ENCODE peak calls at places on chromosomes 1 and 21, in six cellular contexts. K is tibial nerve, P is stomach, N is psoas muscle, B is GM12878, T is H9. C is an unnamed sample. For H3K4me1, the result is how much of the 10 kb centered on the place peaks cover.

GRCh38 chr1:203144661-203145060 is 17.1 kb downstream of the ADORA1 start:
- DNase-seq in K (no peak), P (no peak), T (no peak), N (no peak), B (no peak), C (no peak)

GRCh38 chr1:112694363-112694929 is 12.5 kb downstream of the RHOC start:
- DNase-seq in T (no peak), B (no peak), K (no peak), P (no peak), N (no peak), C (no peak)

GRCh38 chr1:109557520-109557919 is 9.1 kb downstream of the GNAI3 start:
- DNase-seq in K (no peak), B (no peak), P (no peak), T (no peak), N (no peak), C (no peak)

GRCh38 chr21:34668803-34669148 is at the start of gene CLIC6:
- DNase-seq in B (no peak), N (peak), K (peak), P (peak), T (peak), C (no peak)

GRCh38 chr1:114075082-114075481 is 78.6 kb downstream of the SYT6 start:
- DNase-seq in K (no peak), P (no peak), B (no peak), N (no peak), T (no peak), C (no peak)

GRCh38 chr1:22609291-22609690 is 27.1 kb upstream of the C1QA start:
- DNase-seq in P (no peak), B (no peak), N (no peak), T (no peak), K (no peak), C (no peak)

GRCh38 chr1:25608488-25609178 is 8.0 kb upstream of the MAN1C1 start:
- DNase-seq in T (peak), B (peak), P (peak), K (peak), N (peak), C (peak)

GRCh38 chr21:17900990-17901385 is 81.8 kb upstream of the C21orf91 start:
- DNase-seq in T (no peak), B (no peak), N (no peak), K (no peak), P (no peak), C (no peak)

GRCh38 chr1:236287757-236288619 is 6.2 kb upstream of the ERO1B start:
- DNase-seq in T (peak), N (no peak), P (no peak), K (no peak), B (no peak), C (no peak)

GRCh38 chr1:218048828-218049227 is 236.3 kb upstream of the RRP15 start:
- DNase-seq in B (no peak), K (no peak), T (no peak), P (no peak), N (no peak), C (no peak)

GRCh38 chr1:180609643-180610555 is 21.9 kb upstream of the XPR1 start:
- DNase-seq in P (no peak), N (no peak), K (peak), B (no peak), T (no peak), C (no peak)

GRCh38 chr1:204317170-204317569 is 42.6 kb downstream of the PLEKHA6 start:
- DNase-seq in B (no peak), T (no peak), N (no peak), P (no peak), K (no peak), C (no peak)

GRCh38 chr1:231724876-231725647 is 98.5 kb downstream of the DISC1 start:
- DNase-seq in B (no peak), P (no peak), K (no peak), T (peak), N (no peak), C (no peak)

GRCh38 chr1:63829349-63830327 is 55.8 kb downstream of the ROR1 start:
- DNase-seq in N (no peak), K (no peak), P (no peak), T (no peak), B (no peak), C (no peak)

GRCh38 chr1:226112626-226113025 is 50.1 kb downstream of the H3-3A start:
- DNase-seq in B (no peak), K (no peak), N (no peak), P (no peak), T (no peak), C (no peak)

GRCh38 chr1:160801836-160802580 is 6.0 kb downstream of the LY9 start:
- DNase-seq in N (no peak), K (no peak), B (no peak), P (no peak), T (no peak), C (no peak)

GRCh38 chr1:221530791-221531190 is 211.1 kb downstream of the DUSP10 start:
- DNase-seq in P (no peak), B (no peak), N (no peak), T (no peak), K (no peak), C (no peak)

GRCh38 chr1:108066808-108067207 is 101.8 kb upstream of the VAV3 start:
- DNase-seq in P (no peak), T (no peak), K (no peak), B (no peak), N (no peak), C (no peak)

GRCh38 chr1:157262422-157262821 is 124.2 kb upstream of the ETV3 start:
- DNase-seq in K (no peak), B (no peak), N (no peak), T (no peak), P (no peak), C (no peak)

GRCh38 chr1:2033165-2033564 is 14.0 kb downstream of the GABRD start:
- DNase-seq in T (no peak), N (no peak), K (no peak), P (no peak), B (no peak), C (no peak)

GRCh38 chr1:85582687-85583354 is 2.3 kb downstream of the CCN1 start:
- DNase-seq in N (no peak), P (no peak), B (no peak), T (no peak), K (no peak), C (no peak)

GRCh38 chr21:45329261-45330074 is 41.8 kb upstream of the POFUT2 start:
- DNase-seq in K (no peak), P (no peak), T (no peak), B (no peak), N (peak), C (no peak)

GRCh38 chr1:170678196-170678595 is 14.3 kb downstream of the PRRX1 start:
- DNase-seq in B (no peak), T (no peak), N (no peak), K (no peak), P (no peak), C (no peak)

GRCh38 chr1:81155131-81155530 is 645.6 kb upstream of the ADGRL2 start:
- DNase-seq in N (no peak), P (no peak), K (no peak), B (no peak), T (no peak), C (no peak)

GRCh38 chr1:220767312-220768126 is 19.2 kb upstream of the MTARC1 start:
- DNase-seq in B (no peak), K (no peak), P (no peak), T (no peak), N (no peak), C (no peak)

GRCh38 chr1:86345053-86345452 is 51.1 kb downstream of the ODF2L start:
- DNase-seq in K (no peak), T (no peak), N (no peak), B (no peak), P (no peak), C (no peak)

GRCh38 chr1:177897601-177898376 is 72.1 kb downstream of the SEC16B start:
- DNase-seq in K (no peak), T (no peak), B (no peak), P (no peak), N (no peak), C (no peak)

GRCh38 chr1:161068306-161069200 is 1.1 kb downstream of the ARHGAP30 start:
- DNase-seq in T (peak), P (peak), B (peak), K (peak), N (peak), C (peak)

GRCh38 chr1:219650880-219651279 is 38.0 kb upstream of the ZC3H11B start:
- DNase-seq in T (no peak), B (no peak), N (no peak), K (no peak), P (no peak), C (no peak)

GRCh38 chr1:201528631-201529260 is 10.2 kb upstream of the NAV1 start:
- DNase-seq in B (no peak), T (no peak), N (no peak), K (no peak), P (no peak), C (no peak)

GRCh38 chr1:22286491-22286890 is 143.6 kb upstream of the WNT4 start:
- DNase-seq in B (no peak), N (no peak), K (no peak), P (peak), T (no peak), C (no peak)

GRCh38 chr1:3398741-3399140 is 55.7 kb upstream of the ARHGEF16 start:
- DNase-seq in B (no peak), N (no peak), T (no peak), K (no peak), P (no peak), C (no peak)

GRCh38 chr1:203628185-203628996 is 1.8 kb downstream of the ATP2B4 start:
- DNase-seq in T (peak), K (peak), N (peak), B (no peak), P (no peak), C (no peak)

GRCh38 chr1:2354511-2355407 is 36.6 kb downstream of the MORN1 start:
- DNase-seq in B (no peak), N (no peak), T (no peak), P (no peak), K (no peak), C (no peak)

GRCh38 chr1:77876884-77877283 is 11.5 kb upstream of the NEXN start:
- DNase-seq in K (no peak), T (no peak), N (no peak), P (no peak), B (no peak), C (no peak)

GRCh38 chr1:31607360-31607759 is 10.1 kb upstream of the HCRTR1 start:
- DNase-seq in T (no peak), K (no peak), P (no peak), N (no peak), B (no peak), C (no peak)

GRCh38 chr1:25169168-25169567 is 63.1 kb downstream of the SYF2 start:
- DNase-seq in P (no peak), B (no peak), K (no peak), T (no peak), N (no peak), C (no peak)

GRCh38 chr1:222413436-222413835 is 134.5 kb downstream of the HHIPL2 start:
- DNase-seq in P (no peak), N (no peak), B (no peak), T (no peak), K (no peak), C (no peak)

GRCh38 chr1:192793983-192794767 is 14.7 kb upstream of the RGS2 start:
- DNase-seq in N (no peak), T (no peak), K (no peak), B (no peak), P (no peak), C (no peak)

GRCh38 chr1:209414803-209415329 is 168.6 kb upstream of the CAMK1G start:
- DNase-seq in K (no peak), N (no peak), B (no peak), T (no peak), P (no peak), C (no peak)

GRCh38 chr1:209413062-209413461 is 170.5 kb upstream of the CAMK1G start:
- DNase-seq in T (no peak), B (no peak), N (no peak), P (no peak), K (no peak), C (no peak)

GRCh38 chr1:209416009-209416408 is 167.5 kb upstream of the CAMK1G start:
- DNase-seq in B (no peak), N (no peak), T (no peak), P (no peak), K (no peak), C (no peak)

GRCh38 chr1:209417761-209418160 is 165.8 kb upstream of the CAMK1G start:
- DNase-seq in B (no peak), T (no peak), N (no peak), P (no peak), K (no peak), C (no peak)

GRCh38 chr1:209416660-209417059 is 166.9 kb upstream of the CAMK1G start:
- DNase-seq in B (no peak), T (no peak), P (no peak), N (no peak), K (no peak), C (no peak)
- H3K4me1 ChIP-seq in B (under half), T (under half), P (under half), N (under half), K (under half), C (under half)

GRCh38 chr1:41626616-41627375 is 142.3 kb upstream of the EDN2 start:
- DNase-seq in N (no peak), B (peak), K (no peak), P (no peak), T (peak), C (no peak)

GRCh38 chr1:41623736-41624135 is 139.3 kb upstream of the EDN2 start:
- DNase-seq in T (peak), N (no peak), K (no peak), B (no peak), P (no peak), C (no peak)

GRCh38 chr1:41627491-41628280 is 143.2 kb upstream of the EDN2 start:
- DNase-seq in K (no peak), P (no peak), T (peak), B (no peak), N (no peak), C (no peak)

GRCh38 chr1:41629136-41629535 is 144.7 kb upstream of the EDN2 start:
- DNase-seq in B (no peak), N (no peak), T (no peak), P (no peak), K (no peak), C (no peak)

GRCh38 chr1:41626146-41626545 is 141.7 kb upstream of the EDN2 start:
- DNase-seq in P (no peak), T (peak), B (no peak), N (no peak), K (no peak), C (no peak)
- H3K4me1 ChIP-seq in P (under half), T (under half), B (under half), N (under half), K (under half), C (under half)

GRCh38 chr1:89407355-89407754 is 43.5 kb downstream of the GBP6 start:
- DNase-seq in K (no peak), P (no peak), B (no peak), N (no peak), T (no peak), C (peak)
- H3K4me1 ChIP-seq in K (under half), P (under half), B (under half), N (under half), T (under half), C (under half)

GRCh38 chr1:184272178-184272866 is 114.5 kb upstream of the C1orf21 start:
- DNase-seq in T (no peak), K (no peak), P (no peak), B (no peak), N (no peak), C (no peak)

GRCh38 chr1:184276416-184276815 is 110.4 kb upstream of the C1orf21 start:
- DNase-seq in N (no peak), T (no peak), K (no peak), B (no peak), P (no peak), C (no peak)

GRCh38 chr1:184267747-184268146 is 119.1 kb upstream of the C1orf21 start:
- DNase-seq in B (no peak), K (no peak), P (no peak), T (no peak), N (no peak), C (no peak)

GRCh38 chr1:184270556-184270955 is 116.3 kb upstream of the C1orf21 start:
- DNase-seq in N (no peak), P (no peak), K (no peak), T (peak), B (no peak), C (no peak)
- H3K4me1 ChIP-seq in N (under half), P (under half), K (under half), T (under half), B (under half), C (under half)

DNA sequence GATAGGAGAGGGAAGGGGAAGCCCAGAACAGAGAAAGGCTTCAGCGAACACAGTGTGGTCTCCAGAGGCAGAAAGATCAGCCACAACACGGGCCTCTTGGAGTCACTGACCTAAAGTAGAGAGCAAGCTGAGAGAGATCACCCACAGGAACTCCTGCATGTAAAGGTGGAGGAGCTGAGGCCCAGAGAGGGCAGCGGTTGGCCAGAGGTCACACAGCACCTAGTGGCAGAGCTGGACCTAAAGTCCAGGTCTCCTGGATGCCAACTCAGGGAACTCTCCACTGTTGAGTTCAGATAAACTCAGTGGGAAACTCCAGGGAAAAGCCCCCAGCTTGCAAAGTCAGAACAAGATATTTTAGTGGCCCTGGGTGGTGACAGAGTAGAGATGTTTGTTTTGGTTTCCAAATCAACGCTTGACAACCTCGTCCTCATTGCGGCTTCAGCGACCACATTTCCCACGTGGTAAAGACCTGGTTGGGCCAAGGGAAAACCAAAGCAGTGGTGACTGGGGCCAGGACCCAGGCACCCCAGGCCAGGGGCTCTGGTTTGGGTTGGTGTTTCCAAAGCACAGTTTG is 4.6 kb downstream of the IFFO2 start:
- DNase-seq in N (no peak), T (no peak), K (no peak), B (peak), P (peak), C (peak)
- H3K4me1 ChIP-seq in N (under half), T (under half), K (under half), B (half or more), P (half or more), C (half or more)

GRCh38 chr1:39105841-39106765 is 80.0 kb downstream of the NDUFS5 start:
- DNase-seq in B (no peak), K (peak), T (peak), P (peak), N (peak), C (peak)
- H3K4me1 ChIP-seq in B (under half), K (under half), T (under half), P (under half), N (half or more), C (under half)

GRCh38 chr1:55210990-55211389 is 4.2 kb downstream of the USP24 start:
- DNase-seq in K (no peak), P (no peak), T (no peak), N (no peak), B (no peak), C (no peak)

GRCh38 chr1:55212349-55213028 is 2.7 kb downstream of the USP24 start:
- DNase-seq in P (no peak), N (no peak), T (no peak), K (no peak), B (no peak), C (no peak)

GRCh38 chr1:55213029-55213884 is 1.9 kb downstream of the USP24 start:
- DNase-seq in T (no peak), K (no peak), P (no peak), B (no peak), N (no peak), C (no peak)

GRCh38 chr1:55211909-55212308 is 3.3 kb downstream of the USP24 start:
- DNase-seq in P (no peak), T (no peak), N (no peak), K (no peak), B (no peak), C (no peak)

GRCh38 chr1:55211456-55211855 is 3.7 kb downstream of the USP24 start:
- DNase-seq in N (no peak), P (no peak), T (no peak), K (no peak), B (no peak), C (no peak)
- H3K4me1 ChIP-seq in N (half or more), P (under half), T (under half), K (under half), B (under half), C (half or more)

C was measured in CD4-positive, alpha-beta memory T cell.